ENCODE peak calls at places on chromosomes 5 and 9, in ten cellular contexts. Y is fibroblast of the conjunctiva; L is G401; D is stimulated activated CD8-positive, alpha-beta memory T cell treated with anti-CD3 and anti-CD28 coated beads, Interleukin-15, amount 100 ng/mL, for 1 hour; P is activated CD8-positive, alpha-beta memory T cell treated with anti-CD3 and anti-CD28 coated beads for 48 hours; S is CD8-positive, alpha-beta T cell; C is Peyer's patch; N is adipocyte; K is activated CD4-positive, alpha-beta memory T cell treated with anti-CD3 and anti-CD28 coated beads, Interleukin-2, amount 10 ng/mL, durations not matched to agents 7 days and 5 days; Z is activated CD4-positive, alpha-beta T cell treated with anti-CD3 and anti-CD28 coated beads, Interleukin-2, amount 50 U/mL, for 48 hours. M is an unnamed sample.

GRCh38 chr9:74117731-74118130 is 379.4 kb upstream of the RORB start:
- DNase-seq in C (no peak), P (no peak), Y (no peak), D (no peak), L (no peak), S (no peak), N (no peak), K (no peak), Z (no peak), M (no peak)

GRCh38 chr5:175595905-175596304 is 62.0 kb upstream of the HRH2 start:
- DNase-seq in C (no peak), K (no peak), N (no peak), Z (no peak), D (no peak), S (no peak), P (no peak), L (no peak), Y (no peak), M (no peak)

GRCh38 chr5:143217065-143217803 is 186.3 kb downstream of the NR3C1 start:
- DNase-seq in S (no peak), P (no peak), L (no peak), Y (no peak), K (no peak), C (no peak), D (no peak), Z (no peak), N (peak), M (peak)

GRCh38 chr5:41213340-41213739 is at the start of gene C6:
- DNase-seq in S (no peak), N (no peak), L (no peak), Y (no peak), Z (no peak), C (no peak), P (no peak), K (no peak), D (no peak), M (no peak)

GRCh38 chr5:181170237-181170830 is 22.9 kb downstream of the OR2V2 start:
- DNase-seq in D (no peak), N (no peak), S (no peak), L (no peak), Y (no peak), C (peak), K (no peak), P (no peak), Z (no peak), M (no peak)

GRCh38 chr9:133690111-133690561 is 48.0 kb downstream of the SARDH start:
- DNase-seq in Y (no peak), P (no peak), N (no peak), S (no peak), Z (no peak), D (no peak), C (no peak), L (no peak), K (no peak), M (no peak)

GRCh38 chr5:132005591-132005990 is 5.9 kb downstream of the ACSL6 start:
- DNase-seq in P (no peak), N (no peak), C (no peak), D (no peak), L (no peak), Z (no peak), K (no peak), S (no peak), Y (no peak), M (no peak)

GRCh38 chr5:107461770-107462169 is 209.0 kb downstream of the EFNA5 start:
- DNase-seq in C (no peak), D (no peak), N (peak), Y (no peak), S (no peak), P (no peak), L (no peak), K (no peak), Z (no peak), M (no peak)

GRCh38 chr5:108382784-108383358 is 973 bp upstream of the FBXL17 start:
- DNase-seq in Y (no peak), D (no peak), C (no peak), Z (no peak), L (peak), P (no peak), N (peak), S (no peak), K (no peak), M (no peak)

GRCh38 chr9:110255417-110256141 is 728 bp downstream of the TXN start:
- DNase-seq in D (no peak), S (no peak), L (peak), N (peak), K (peak), P (no peak), Y (no peak), Z (peak), C (peak), M (no peak)

GRCh38 chr9:134850611-134851010 is 30.0 kb upstream of the FCN2 start:
- DNase-seq in C (no peak), N (no peak), K (no peak), Z (no peak), Y (no peak), D (no peak), L (no peak), S (no peak), P (no peak), M (no peak)

GRCh38 chr5:157903117-157903450 is 44.1 kb upstream of the CLINT1 start:
- DNase-seq in D (no peak), Z (no peak), P (no peak), Y (no peak), N (peak), S (no peak), L (no peak), C (no peak), K (no peak), M (no peak)

GRCh38 chr9:129567842-129568559 is 52.9 kb downstream of the C9orf50 start:
- DNase-seq in K (no peak), L (peak), C (no peak), Y (no peak), S (no peak), P (no peak), N (peak), Z (no peak), D (no peak), M (no peak)

GRCh38 chr9:126628146-126628545 is 14.4 kb downstream of the LMX1B start:
- DNase-seq in D (no peak), L (no peak), P (no peak), N (no peak), Z (no peak), K (no peak), Y (no peak), S (no peak), C (no peak), M (no peak)

GRCh38 chr5:140764177-140765020 is 21.5 kb upstream of the PCDHA1 start:
- DNase-seq in Y (no peak), Z (no peak), L (no peak), K (no peak), N (no peak), S (no peak), D (no peak), P (no peak), C (no peak), M (no peak)

GRCh38 chr5:173663810-173664526 is 47.5 kb upstream of the BOD1 start:
- DNase-seq in L (no peak), Y (no peak), K (no peak), D (no peak), S (no peak), Z (no peak), P (no peak), N (no peak), C (no peak), M (no peak)

GRCh38 chr5:177310757-177311173 is 933 bp downstream of the MXD3 start:
- DNase-seq in Z (peak), S (no peak), Y (no peak), L (no peak), N (no peak), C (peak), P (no peak), D (no peak), K (peak), M (no peak)

GRCh38 chr5:43294226-43294625 is 19.0 kb downstream of the HMGCS1 start:
- DNase-seq in N (peak), K (no peak), C (no peak), Z (no peak), S (no peak), P (no peak), D (no peak), Y (no peak), L (no peak), M (no peak)

GRCh38 chr9:1400983-1401382 is 350.8 kb downstream of the DMRT2 start:
- DNase-seq in C (no peak), N (no peak), L (no peak), S (no peak), Y (no peak), Z (no peak), K (no peak), P (no peak), D (no peak), M (no peak)

GRCh38 chr9:93663877-93664548 is 87.6 kb downstream of the PHF2 start:
- DNase-seq in Y (no peak), Z (no peak), C (peak), L (no peak), P (no peak), N (no peak), S (no peak), K (no peak), D (no peak), M (peak)

GRCh38 chr5:91277840-91278239 is 105.3 kb downstream of the ARRDC3 start:
- DNase-seq in Z (no peak), P (no peak), S (no peak), L (no peak), D (no peak), Y (no peak), K (no peak), C (no peak), N (no peak), M (no peak)

GRCh38 chr5:103424008-103424407 is 138.6 kb downstream of the NUDT12 start:
- DNase-seq in P (no peak), Y (peak), Z (no peak), K (no peak), C (no peak), D (no peak), N (peak), L (no peak), S (no peak), M (no peak)

GRCh38 chr5:94027145-94027544 is 285.7 kb upstream of the POU5F2 start:
- DNase-seq in L (no peak), D (no peak), Z (no peak), N (no peak), K (no peak), C (no peak), S (no peak), P (no peak), Y (no peak), M (no peak)

GRCh38 chr5:95392593-95393182 is 1.5 kb downstream of the FAM81B start:
- DNase-seq in C (no peak), K (no peak), S (no peak), D (no peak), Z (no peak), N (peak), L (peak), Y (no peak), P (no peak), M (no peak)

GRCh38 chr5:13771011-13771571 is 173.4 kb downstream of the DNAH5 start:
- DNase-seq in D (no peak), K (no peak), Y (no peak), N (no peak), P (no peak), L (no peak), Z (no peak), C (no peak), S (no peak), M (no peak)

GRCh38 chr9:124010665-124011321 is 775 bp upstream of the LHX2 start:
- DNase-seq in K (no peak), N (peak), D (no peak), Y (no peak), C (no peak), Z (no peak), L (peak), P (no peak), S (no peak), M (no peak)

GRCh38 chr5:39231705-39232525 is 12.6 kb upstream of the FYB1 start:
- DNase-seq in Z (peak), K (peak), C (no peak), D (no peak), L (no peak), N (peak), Y (no peak), P (no peak), S (no peak), M (no peak)